ENCODE peak calls at places on chromosomes 3 and 15, in seven cellular contexts. Y is breast epithelium; W is amniotic stem cell; F is EH; C is GM12865; J is activated effector memory CD4-positive, alpha-beta T cell treated with Interleukin-2 at 50 U/mL for 16 hours; X is neural progenitor cell. L is an unnamed sample.
A peak's percentile ranks its signal among the peaks of the same experiment; 100 is the strongest.

GRCh38 chr3:42185044-42185443 is 80.9 kb downstream of the CCK start:
- DNase-seq in Y (no peak), W (peak; percentile 54), F (peak; percentile 82), C (no peak), J (no peak), X (no peak), L (no peak)

GRCh38 chr15:70030851-70031645 is 66.7 kb downstream of the TLE3 start:
- DNase-seq in Y (no peak), W (no peak), F (no peak), C (no peak), J (no peak), X (no peak), L (no peak)

GRCh38 chr3:13642597-13642996 is 93.7 kb downstream of the FBLN2 start:
- DNase-seq in Y (no peak), W (no peak), F (peak; percentile 46), C (no peak), J (no peak), X (no peak), L (no peak)

GRCh38 chr3:52077900-52078299 is 21.5 kb upstream of the DUSP7 start:
- DNase-seq in Y (no peak), W (no peak), F (peak; percentile 20), C (no peak), J (no peak), X (no peak), L (no peak)

GRCh38 chr3:98954806-98955205 is 53.3 kb upstream of the DCBLD2 start:
- DNase-seq in Y (no peak), W (no peak), F (peak; percentile 51), C (no peak), J (no peak), X (no peak), L (no peak)

GRCh38 chr3:194475138-194475932 is 11.5 kb downstream of the ATP13A3 start:
- DNase-seq in Y (no peak), W (no peak), F (no peak), C (no peak), J (no peak), X (no peak), L (no peak)

GRCh38 chr3:33687406-33688010 is 30.5 kb downstream of the CLASP2 start:
- DNase-seq in Y (no peak), W (no peak), F (peak; percentile 71), C (no peak), J (no peak), X (no peak), L (no peak)

GRCh38 chr3:79125313-79125984 is 642.3 kb downstream of the ROBO1 start:
- DNase-seq in Y (no peak), W (no peak), F (no peak), C (no peak), J (no peak), X (no peak), L (no peak)

GRCh38 chr3:30227571-30228301 is 378.7 kb upstream of the TGFBR2 start:
- DNase-seq in Y (no peak), W (peak; percentile 54), F (peak; percentile 96), C (no peak), J (no peak), X (no peak), L (no peak)